ENCODE peak calls at places on chromosomes 3 and 15, in seven cellular contexts. One of them, this sample, is unnamed.

GRCh38 chr15:81296673-81297072 is 27.3 kb downstream of the STARD5 start:
- DNase-seq in activated CD4-positive, alpha-beta T cell treated with anti-CD3 and anti-CD28 coated beads, Interleukin-2, amount 10 ng/mL, durations not matched to agents 7 days and 5 days: peak; percentile 88
- DNase-seq in mucosa of descending colon: peak; percentile 63
- DNase-seq in stimulated activated naive CD4-positive, alpha-beta T cell: peak; percentile 44
- DNase-seq in activated T-helper 1 cell treated with Interleukin-2 at 50 U/mL for 16 hours: peak; percentile 68
- DNase-seq in activated naive CD4-positive, alpha-beta T cell: peak; percentile 64
- DNase-seq in activated T-cell treated with anti-CD3 and anti-CD28 coated beads for 1 hour: peak; percentile 54
- DNase-seq in this sample: no peak

GRCh38 chr3:48661501-48662139 is 1.1 kb downstream of the CELSR3 start:
- DNase-seq in activated CD4-positive, alpha-beta T cell treated with anti-CD3 and anti-CD28 coated beads, Interleukin-2, amount 10 ng/mL, durations not matched to agents 7 days and 5 days: peak; percentile 79
- DNase-seq in mucosa of descending colon: peak; percentile 81
- DNase-seq in stimulated activated naive CD4-positive, alpha-beta T cell: peak; percentile 75
- DNase-seq in activated T-helper 1 cell treated with Interleukin-2 at 50 U/mL for 16 hours: peak; percentile 61
- DNase-seq in activated naive CD4-positive, alpha-beta T cell: peak; percentile 69
- DNase-seq in activated T-cell treated with anti-CD3 and anti-CD28 coated beads for 1 hour: peak; percentile 65
- DNase-seq in this sample: no peak

GRCh38 chr3:13414040-13414729 is 5.9 kb downstream of the NUP210 start:
- DNase-seq in activated CD4-positive, alpha-beta T cell treated with anti-CD3 and anti-CD28 coated beads, Interleukin-2, amount 10 ng/mL, durations not matched to agents 7 days and 5 days: peak; percentile 78
- DNase-seq in mucosa of descending colon: peak; percentile 69
- DNase-seq in stimulated activated naive CD4-positive, alpha-beta T cell: peak; percentile 49
- DNase-seq in activated T-helper 1 cell treated with Interleukin-2 at 50 U/mL for 16 hours: peak; percentile 63
- DNase-seq in activated naive CD4-positive, alpha-beta T cell: peak; percentile 50
- DNase-seq in activated T-cell treated with anti-CD3 and anti-CD28 coated beads for 1 hour: peak; percentile 47
- DNase-seq in this sample: no peak

GRCh38 chr3:111810909-111811308 is 48.2 kb upstream of the PHLDB2 start:
- DNase-seq in activated CD4-positive, alpha-beta T cell treated with anti-CD3 and anti-CD28 coated beads, Interleukin-2, amount 10 ng/mL, durations not matched to agents 7 days and 5 days: no peak
- DNase-seq in mucosa of descending colon: no peak
- DNase-seq in stimulated activated naive CD4-positive, alpha-beta T cell: no peak
- DNase-seq in activated T-helper 1 cell treated with Interleukin-2 at 50 U/mL for 16 hours: no peak
- DNase-seq in activated naive CD4-positive, alpha-beta T cell: no peak
- DNase-seq in activated T-cell treated with anti-CD3 and anti-CD28 coated beads for 1 hour: no peak
- DNase-seq in this sample: no peak

GRCh38 chr15:96119734-96120133 is 210.8 kb upstream of the NR2F2 start:
- DNase-seq in activated CD4-positive, alpha-beta T cell treated with anti-CD3 and anti-CD28 coated beads, Interleukin-2, amount 10 ng/mL, durations not matched to agents 7 days and 5 days: no peak
- DNase-seq in mucosa of descending colon: no peak
- DNase-seq in stimulated activated naive CD4-positive, alpha-beta T cell: no peak
- DNase-seq in activated T-helper 1 cell treated with Interleukin-2 at 50 U/mL for 16 hours: no peak
- DNase-seq in activated naive CD4-positive, alpha-beta T cell: no peak
- DNase-seq in activated T-cell treated with anti-CD3 and anti-CD28 coated beads for 1 hour: no peak
- DNase-seq in this sample: no peak

GRCh38 chr15:38853608-38854007 is 289.0 kb upstream of the RASGRP1 start:
- DNase-seq in activated CD4-positive, alpha-beta T cell treated with anti-CD3 and anti-CD28 coated beads, Interleukin-2, amount 10 ng/mL, durations not matched to agents 7 days and 5 days: peak; percentile 24
- DNase-seq in mucosa of descending colon: no peak
- DNase-seq in stimulated activated naive CD4-positive, alpha-beta T cell: peak; percentile 2
- DNase-seq in activated T-helper 1 cell treated with Interleukin-2 at 50 U/mL for 16 hours: no peak
- DNase-seq in activated naive CD4-positive, alpha-beta T cell: no peak
- DNase-seq in activated T-cell treated with anti-CD3 and anti-CD28 coated beads for 1 hour: peak; percentile 6
- DNase-seq in this sample: no peak

GRCh38 chr15:77036537-77037474 is 34.1 kb downstream of the TSPAN3 start:
- DNase-seq in activated CD4-positive, alpha-beta T cell treated with anti-CD3 and anti-CD28 coated beads, Interleukin-2, amount 10 ng/mL, durations not matched to agents 7 days and 5 days: no peak
- DNase-seq in mucosa of descending colon: no peak
- DNase-seq in stimulated activated naive CD4-positive, alpha-beta T cell: no peak
- DNase-seq in activated T-helper 1 cell treated with Interleukin-2 at 50 U/mL for 16 hours: no peak
- DNase-seq in activated naive CD4-positive, alpha-beta T cell: no peak
- DNase-seq in activated T-cell treated with anti-CD3 and anti-CD28 coated beads for 1 hour: no peak
- DNase-seq in this sample: no peak

GRCh38 chr15:52527196-52527897 is 1.3 kb downstream of the MYO5A start:
- DNase-seq in activated CD4-positive, alpha-beta T cell treated with anti-CD3 and anti-CD28 coated beads, Interleukin-2, amount 10 ng/mL, durations not matched to agents 7 days and 5 days: no peak
- DNase-seq in mucosa of descending colon: no peak
- DNase-seq in stimulated activated naive CD4-positive, alpha-beta T cell: no peak
- DNase-seq in activated T-helper 1 cell treated with Interleukin-2 at 50 U/mL for 16 hours: no peak
- DNase-seq in activated naive CD4-positive, alpha-beta T cell: no peak
- DNase-seq in activated T-cell treated with anti-CD3 and anti-CD28 coated beads for 1 hour: no peak
- DNase-seq in this sample: no peak

GRCh38 chr3:8593022-8593817 is 51.4 kb downstream of the SSUH2 start:
- DNase-seq in activated CD4-positive, alpha-beta T cell treated with anti-CD3 and anti-CD28 coated beads, Interleukin-2, amount 10 ng/mL, durations not matched to agents 7 days and 5 days: no peak
- DNase-seq in mucosa of descending colon: no peak
- DNase-seq in stimulated activated naive CD4-positive, alpha-beta T cell: no peak
- DNase-seq in activated T-helper 1 cell treated with Interleukin-2 at 50 U/mL for 16 hours: no peak
- DNase-seq in activated naive CD4-positive, alpha-beta T cell: no peak
- DNase-seq in activated T-cell treated with anti-CD3 and anti-CD28 coated beads for 1 hour: no peak
- DNase-seq in this sample: peak; percentile 52

GRCh38 chr3:7211740-7212139 is 350.8 kb downstream of the GRM7 start:
- DNase-seq in activated CD4-positive, alpha-beta T cell treated with anti-CD3 and anti-CD28 coated beads, Interleukin-2, amount 10 ng/mL, durations not matched to agents 7 days and 5 days: no peak
- DNase-seq in mucosa of descending colon: no peak
- DNase-seq in stimulated activated naive CD4-positive, alpha-beta T cell: no peak
- DNase-seq in activated T-helper 1 cell treated with Interleukin-2 at 50 U/mL for 16 hours: no peak
- DNase-seq in activated naive CD4-positive, alpha-beta T cell: no peak
- DNase-seq in activated T-cell treated with anti-CD3 and anti-CD28 coated beads for 1 hour: no peak
- DNase-seq in this sample: no peak

GRCh38 chr15:39691229-39691628 is 91.4 kb downstream of the FSIP1 start:
- DNase-seq in activated CD4-positive, alpha-beta T cell treated with anti-CD3 and anti-CD28 coated beads, Interleukin-2, amount 10 ng/mL, durations not matched to agents 7 days and 5 days: no peak
- DNase-seq in mucosa of descending colon: no peak
- DNase-seq in stimulated activated naive CD4-positive, alpha-beta T cell: no peak
- DNase-seq in activated T-helper 1 cell treated with Interleukin-2 at 50 U/mL for 16 hours: no peak
- DNase-seq in activated naive CD4-positive, alpha-beta T cell: no peak
- DNase-seq in activated T-cell treated with anti-CD3 and anti-CD28 coated beads for 1 hour: no peak
- DNase-seq in this sample: no peak

GRCh38 chr15:59933607-59934006 is 70.5 kb upstream of the FOXB1 start:
- DNase-seq in activated CD4-positive, alpha-beta T cell treated with anti-CD3 and anti-CD28 coated beads, Interleukin-2, amount 10 ng/mL, durations not matched to agents 7 days and 5 days: no peak
- DNase-seq in mucosa of descending colon: no peak
- DNase-seq in stimulated activated naive CD4-positive, alpha-beta T cell: no peak
- DNase-seq in activated T-helper 1 cell treated with Interleukin-2 at 50 U/mL for 16 hours: no peak
- DNase-seq in activated naive CD4-positive, alpha-beta T cell: no peak
- DNase-seq in activated T-cell treated with anti-CD3 and anti-CD28 coated beads for 1 hour: no peak
- DNase-seq in this sample: no peak

GRCh38 chr3:69012111-69012835 is 1.2 kb downstream of the EOGT start:
- DNase-seq in activated CD4-positive, alpha-beta T cell treated with anti-CD3 and anti-CD28 coated beads, Interleukin-2, amount 10 ng/mL, durations not matched to agents 7 days and 5 days: no peak
- DNase-seq in mucosa of descending colon: peak; percentile 36
- DNase-seq in stimulated activated naive CD4-positive, alpha-beta T cell: no peak
- DNase-seq in activated T-helper 1 cell treated with Interleukin-2 at 50 U/mL for 16 hours: no peak
- DNase-seq in activated naive CD4-positive, alpha-beta T cell: no peak
- DNase-seq in activated T-cell treated with anti-CD3 and anti-CD28 coated beads for 1 hour: no peak
- DNase-seq in this sample: no peak

GRCh38 chr3:120622870-120623718 is 27.0 kb downstream of the NDUFB4 start:
- DNase-seq in activated CD4-positive, alpha-beta T cell treated with anti-CD3 and anti-CD28 coated beads, Interleukin-2, amount 10 ng/mL, durations not matched to agents 7 days and 5 days: peak; percentile 22
- DNase-seq in mucosa of descending colon: no peak
- DNase-seq in stimulated activated naive CD4-positive, alpha-beta T cell: no peak
- DNase-seq in activated T-helper 1 cell treated with Interleukin-2 at 50 U/mL for 16 hours: no peak
- DNase-seq in activated naive CD4-positive, alpha-beta T cell: no peak
- DNase-seq in activated T-cell treated with anti-CD3 and anti-CD28 coated beads for 1 hour: no peak
- DNase-seq in this sample: no peak

GRCh38 chr3:180420016-180420415 is 181.9 kb upstream of the TTC14 start:
- DNase-seq in activated CD4-positive, alpha-beta T cell treated with anti-CD3 and anti-CD28 coated beads, Interleukin-2, amount 10 ng/mL, durations not matched to agents 7 days and 5 days: no peak
- DNase-seq in mucosa of descending colon: no peak
- DNase-seq in stimulated activated naive CD4-positive, alpha-beta T cell: no peak
- DNase-seq in activated T-helper 1 cell treated with Interleukin-2 at 50 U/mL for 16 hours: no peak
- DNase-seq in activated naive CD4-positive, alpha-beta T cell: no peak
- DNase-seq in activated T-cell treated with anti-CD3 and anti-CD28 coated beads for 1 hour: no peak
- DNase-seq in this sample: no peak

GRCh38 chr3:160006282-160007163 is 17.9 kb downstream of the IL12A start:
- DNase-seq in activated CD4-positive, alpha-beta T cell treated with anti-CD3 and anti-CD28 coated beads, Interleukin-2, amount 10 ng/mL, durations not matched to agents 7 days and 5 days: peak; percentile 30
- DNase-seq in mucosa of descending colon: peak; percentile 37
- DNase-seq in stimulated activated naive CD4-positive, alpha-beta T cell: no peak
- DNase-seq in activated T-helper 1 cell treated with Interleukin-2 at 50 U/mL for 16 hours: no peak
- DNase-seq in activated naive CD4-positive, alpha-beta T cell: no peak
- DNase-seq in activated T-cell treated with anti-CD3 and anti-CD28 coated beads for 1 hour: no peak
- DNase-seq in this sample: no peak

GRCh38 chr15:62895905-62896316 is 146.6 kb upstream of the TPM1 start:
- DNase-seq in activated CD4-positive, alpha-beta T cell treated with anti-CD3 and anti-CD28 coated beads, Interleukin-2, amount 10 ng/mL, durations not matched to agents 7 days and 5 days: no peak
- DNase-seq in mucosa of descending colon: no peak
- DNase-seq in stimulated activated naive CD4-positive, alpha-beta T cell: no peak
- DNase-seq in activated T-helper 1 cell treated with Interleukin-2 at 50 U/mL for 16 hours: no peak
- DNase-seq in activated naive CD4-positive, alpha-beta T cell: no peak
- DNase-seq in activated T-cell treated with anti-CD3 and anti-CD28 coated beads for 1 hour: no peak
- DNase-seq in this sample: no peak

GRCh38 chr15:77028451-77029165 is 33.7 kb downstream of the PSTPIP1 start:
- DNase-seq in activated CD4-positive, alpha-beta T cell treated with anti-CD3 and anti-CD28 coated beads, Interleukin-2, amount 10 ng/mL, durations not matched to agents 7 days and 5 days: no peak
- DNase-seq in mucosa of descending colon: peak; percentile 26
- DNase-seq in stimulated activated naive CD4-positive, alpha-beta T cell: no peak
- DNase-seq in activated T-helper 1 cell treated with Interleukin-2 at 50 U/mL for 16 hours: no peak
- DNase-seq in activated naive CD4-positive, alpha-beta T cell: no peak
- DNase-seq in activated T-cell treated with anti-CD3 and anti-CD28 coated beads for 1 hour: no peak
- DNase-seq in this sample: no peak

GRCh38 chr3:179297971-179298725 is 24.7 kb upstream of the ZNF639 start:
- DNase-seq in activated CD4-positive, alpha-beta T cell treated with anti-CD3 and anti-CD28 coated beads, Interleukin-2, amount 10 ng/mL, durations not matched to agents 7 days and 5 days: no peak
- DNase-seq in mucosa of descending colon: no peak
- DNase-seq in stimulated activated naive CD4-positive, alpha-beta T cell: no peak
- DNase-seq in activated T-helper 1 cell treated with Interleukin-2 at 50 U/mL for 16 hours: no peak
- DNase-seq in activated naive CD4-positive, alpha-beta T cell: no peak
- DNase-seq in activated T-cell treated with anti-CD3 and anti-CD28 coated beads for 1 hour: no peak
- DNase-seq in this sample: no peak

GRCh38 chr3:126495786-126496185 is 20.1 kb upstream of the ZXDC start:
- DNase-seq in activated CD4-positive, alpha-beta T cell treated with anti-CD3 and anti-CD28 coated beads, Interleukin-2, amount 10 ng/mL, durations not matched to agents 7 days and 5 days: no peak
- DNase-seq in mucosa of descending colon: no peak
- DNase-seq in stimulated activated naive CD4-positive, alpha-beta T cell: no peak
- DNase-seq in activated T-helper 1 cell treated with Interleukin-2 at 50 U/mL for 16 hours: no peak
- DNase-seq in activated naive CD4-positive, alpha-beta T cell: no peak
- DNase-seq in activated T-cell treated with anti-CD3 and anti-CD28 coated beads for 1 hour: no peak
- DNase-seq in this sample: no peak

GRCh38 chr3:71987828-71988227 is 202.9 kb upstream of the PROK2 start:
- DNase-seq in activated CD4-positive, alpha-beta T cell treated with anti-CD3 and anti-CD28 coated beads, Interleukin-2, amount 10 ng/mL, durations not matched to agents 7 days and 5 days: no peak
- DNase-seq in mucosa of descending colon: no peak
- DNase-seq in stimulated activated naive CD4-positive, alpha-beta T cell: no peak
- DNase-seq in activated T-helper 1 cell treated with Interleukin-2 at 50 U/mL for 16 hours: no peak
- DNase-seq in activated naive CD4-positive, alpha-beta T cell: no peak
- DNase-seq in activated T-cell treated with anti-CD3 and anti-CD28 coated beads for 1 hour: no peak
- DNase-seq in this sample: no peak

GRCh38 chr3:144989756-144990155 is 1018.1 kb downstream of the DIPK2A start:
- DNase-seq in activated CD4-positive, alpha-beta T cell treated with anti-CD3 and anti-CD28 coated beads, Interleukin-2, amount 10 ng/mL, durations not matched to agents 7 days and 5 days: no peak
- DNase-seq in mucosa of descending colon: no peak
- DNase-seq in stimulated activated naive CD4-positive, alpha-beta T cell: no peak
- DNase-seq in activated T-helper 1 cell treated with Interleukin-2 at 50 U/mL for 16 hours: no peak
- DNase-seq in activated naive CD4-positive, alpha-beta T cell: no peak
- DNase-seq in activated T-cell treated with anti-CD3 and anti-CD28 coated beads for 1 hour: no peak
- DNase-seq in this sample: no peak

GRCh38 chr3:129868912-129869311 is 24.6 kb downstream of the TMCC1 start:
- DNase-seq in activated CD4-positive, alpha-beta T cell treated with anti-CD3 and anti-CD28 coated beads, Interleukin-2, amount 10 ng/mL, durations not matched to agents 7 days and 5 days: no peak
- DNase-seq in mucosa of descending colon: no peak
- DNase-seq in stimulated activated naive CD4-positive, alpha-beta T cell: no peak
- DNase-seq in activated T-helper 1 cell treated with Interleukin-2 at 50 U/mL for 16 hours: no peak
- DNase-seq in activated naive CD4-positive, alpha-beta T cell: no peak
- DNase-seq in activated T-cell treated with anti-CD3 and anti-CD28 coated beads for 1 hour: no peak
- DNase-seq in this sample: no peak

GRCh38 chr3:184524981-184525336 is 36.6 kb upstream of the EPHB3 start:
- DNase-seq in activated CD4-positive, alpha-beta T cell treated with anti-CD3 and anti-CD28 coated beads, Interleukin-2, amount 10 ng/mL, durations not matched to agents 7 days and 5 days: peak; percentile 42
- DNase-seq in mucosa of descending colon: no peak
- DNase-seq in stimulated activated naive CD4-positive, alpha-beta T cell: no peak
- DNase-seq in activated T-helper 1 cell treated with Interleukin-2 at 50 U/mL for 16 hours: no peak
- DNase-seq in activated naive CD4-positive, alpha-beta T cell: no peak
- DNase-seq in activated T-cell treated with anti-CD3 and anti-CD28 coated beads for 1 hour: no peak
- DNase-seq in this sample: no peak

GRCh38 chr3:100097919-100098896 is 16.1 kb downstream of the FILIP1L start:
- DNase-seq in activated CD4-positive, alpha-beta T cell treated with anti-CD3 and anti-CD28 coated beads, Interleukin-2, amount 10 ng/mL, durations not matched to agents 7 days and 5 days: no peak
- DNase-seq in mucosa of descending colon: no peak
- DNase-seq in stimulated activated naive CD4-positive, alpha-beta T cell: no peak
- DNase-seq in activated T-helper 1 cell treated with Interleukin-2 at 50 U/mL for 16 hours: no peak
- DNase-seq in activated naive CD4-positive, alpha-beta T cell: no peak
- DNase-seq in activated T-cell treated with anti-CD3 and anti-CD28 coated beads for 1 hour: no peak
- DNase-seq in this sample: no peak

GRCh38 chr3:183975981-183976662 is 41.6 kb downstream of the ABCC5 start:
- DNase-seq in activated CD4-positive, alpha-beta T cell treated with anti-CD3 and anti-CD28 coated beads, Interleukin-2, amount 10 ng/mL, durations not matched to agents 7 days and 5 days: no peak
- DNase-seq in mucosa of descending colon: no peak
- DNase-seq in stimulated activated naive CD4-positive, alpha-beta T cell: no peak
- DNase-seq in activated T-helper 1 cell treated with Interleukin-2 at 50 U/mL for 16 hours: no peak
- DNase-seq in activated naive CD4-positive, alpha-beta T cell: no peak
- DNase-seq in activated T-cell treated with anti-CD3 and anti-CD28 coated beads for 1 hour: no peak
- DNase-seq in this sample: no peak

GRCh38 chr3:195042741-195043611 is 228.0 kb downstream of the XXYLT1 start:
- DNase-seq in activated CD4-positive, alpha-beta T cell treated with anti-CD3 and anti-CD28 coated beads, Interleukin-2, amount 10 ng/mL, durations not matched to agents 7 days and 5 days: no peak
- DNase-seq in mucosa of descending colon: no peak
- DNase-seq in stimulated activated naive CD4-positive, alpha-beta T cell: no peak
- DNase-seq in activated T-helper 1 cell treated with Interleukin-2 at 50 U/mL for 16 hours: no peak
- DNase-seq in activated naive CD4-positive, alpha-beta T cell: no peak
- DNase-seq in activated T-cell treated with anti-CD3 and anti-CD28 coated beads for 1 hour: no peak
- DNase-seq in this sample: no peak

GRCh38 chr15:55576911-55577310 is 11.2 kb downstream of the PYGO1 start:
- DNase-seq in activated CD4-positive, alpha-beta T cell treated with anti-CD3 and anti-CD28 coated beads, Interleukin-2, amount 10 ng/mL, durations not matched to agents 7 days and 5 days: no peak
- DNase-seq in mucosa of descending colon: no peak
- DNase-seq in stimulated activated naive CD4-positive, alpha-beta T cell: no peak
- DNase-seq in activated T-helper 1 cell treated with Interleukin-2 at 50 U/mL for 16 hours: no peak
- DNase-seq in activated naive CD4-positive, alpha-beta T cell: no peak
- DNase-seq in activated T-cell treated with anti-CD3 and anti-CD28 coated beads for 1 hour: no peak
- DNase-seq in this sample: no peak

GRCh38 chr3:160402249-160403027 is 3.0 kb downstream of the SMC4 start:
- DNase-seq in activated CD4-positive, alpha-beta T cell treated with anti-CD3 and anti-CD28 coated beads, Interleukin-2, amount 10 ng/mL, durations not matched to agents 7 days and 5 days: no peak
- DNase-seq in mucosa of descending colon: no peak
- DNase-seq in stimulated activated naive CD4-positive, alpha-beta T cell: no peak
- DNase-seq in activated T-helper 1 cell treated with Interleukin-2 at 50 U/mL for 16 hours: no peak
- DNase-seq in activated naive CD4-positive, alpha-beta T cell: no peak
- DNase-seq in activated T-cell treated with anti-CD3 and anti-CD28 coated beads for 1 hour: no peak
- DNase-seq in this sample: no peak

GRCh38 chr3:66812126-66812525 is 186.0 kb upstream of the KBTBD8 start:
- DNase-seq in activated CD4-positive, alpha-beta T cell treated with anti-CD3 and anti-CD28 coated beads, Interleukin-2, amount 10 ng/mL, durations not matched to agents 7 days and 5 days: no peak
- DNase-seq in mucosa of descending colon: no peak
- DNase-seq in stimulated activated naive CD4-positive, alpha-beta T cell: no peak
- DNase-seq in activated T-helper 1 cell treated with Interleukin-2 at 50 U/mL for 16 hours: no peak
- DNase-seq in activated naive CD4-positive, alpha-beta T cell: no peak
- DNase-seq in activated T-cell treated with anti-CD3 and anti-CD28 coated beads for 1 hour: no peak
- DNase-seq in this sample: no peak

GRCh38 chr3:195451373-195452000 is 8.7 kb upstream of the ACAP2 start:
- DNase-seq in activated CD4-positive, alpha-beta T cell treated with anti-CD3 and anti-CD28 coated beads, Interleukin-2, amount 10 ng/mL, durations not matched to agents 7 days and 5 days: no peak
- DNase-seq in mucosa of descending colon: no peak
- DNase-seq in stimulated activated naive CD4-positive, alpha-beta T cell: no peak
- DNase-seq in activated T-helper 1 cell treated with Interleukin-2 at 50 U/mL for 16 hours: no peak
- DNase-seq in activated naive CD4-positive, alpha-beta T cell: no peak
- DNase-seq in activated T-cell treated with anti-CD3 and anti-CD28 coated beads for 1 hour: no peak
- DNase-seq in this sample: no peak

GRCh38 chr3:42351221-42351620 is 59.2 kb downstream of the LYZL4 start:
- DNase-seq in activated CD4-positive, alpha-beta T cell treated with anti-CD3 and anti-CD28 coated beads, Interleukin-2, amount 10 ng/mL, durations not matched to agents 7 days and 5 days: no peak
- DNase-seq in mucosa of descending colon: no peak
- DNase-seq in stimulated activated naive CD4-positive, alpha-beta T cell: no peak
- DNase-seq in activated T-helper 1 cell treated with Interleukin-2 at 50 U/mL for 16 hours: no peak
- DNase-seq in activated naive CD4-positive, alpha-beta T cell: no peak
- DNase-seq in activated T-cell treated with anti-CD3 and anti-CD28 coated beads for 1 hour: no peak
- DNase-seq in this sample: no peak

GRCh38 chr15:72827216-72827615 is 43.7 kb upstream of the ADPGK start:
- DNase-seq in activated CD4-positive, alpha-beta T cell treated with anti-CD3 and anti-CD28 coated beads, Interleukin-2, amount 10 ng/mL, durations not matched to agents 7 days and 5 days: no peak
- DNase-seq in mucosa of descending colon: no peak
- DNase-seq in stimulated activated naive CD4-positive, alpha-beta T cell: no peak
- DNase-seq in activated T-helper 1 cell treated with Interleukin-2 at 50 U/mL for 16 hours: no peak
- DNase-seq in activated naive CD4-positive, alpha-beta T cell: no peak
- DNase-seq in activated T-cell treated with anti-CD3 and anti-CD28 coated beads for 1 hour: no peak
- DNase-seq in this sample: no peak

GRCh38 chr3:119700269-119700919 is 2.4 kb upstream of the CFAP91 start:
- DNase-seq in activated CD4-positive, alpha-beta T cell treated with anti-CD3 and anti-CD28 coated beads, Interleukin-2, amount 10 ng/mL, durations not matched to agents 7 days and 5 days: peak; percentile 22
- DNase-seq in mucosa of descending colon: no peak
- DNase-seq in stimulated activated naive CD4-positive, alpha-beta T cell: no peak
- DNase-seq in activated T-helper 1 cell treated with Interleukin-2 at 50 U/mL for 16 hours: no peak
- DNase-seq in activated naive CD4-positive, alpha-beta T cell: no peak
- DNase-seq in activated T-cell treated with anti-CD3 and anti-CD28 coated beads for 1 hour: no peak
- DNase-seq in this sample: no peak

This sample was measured in vagina.